ENCODE peak calls at places on chromosomes 7 and 10, in seven cellular contexts. One of them, this sample, is unnamed.
A peak's percentile ranks its signal among the peaks of the same experiment; 100 is the strongest.

GRCh38 chr10:57015187-57015586 is 654.1 kb upstream of the ZWINT start:
- DNase-seq in A549: no peak
- DNase-seq in breast epithelium: no peak
- DNase-seq in transverse colon: no peak
- DNase-seq in erythroblast: no peak
- DNase-seq in HCT116: no peak
- DNase-seq in GM12891: no peak
- DNase-seq in this sample: no peak

GRCh38 chr7:74266191-74266963 is 12.2 kb upstream of the RFC2 start:
- DNase-seq in A549: no peak
- DNase-seq in breast epithelium: no peak
- DNase-seq in transverse colon: no peak
- DNase-seq in erythroblast: no peak
- DNase-seq in HCT116: no peak
- DNase-seq in GM12891: no peak
- DNase-seq in this sample: no peak

GRCh38 chr7:5643280-5643679 is 138.2 kb downstream of the RNF216 start:
- DNase-seq in A549: no peak
- DNase-seq in breast epithelium: no peak
- DNase-seq in transverse colon: peak; percentile 47
- DNase-seq in erythroblast: peak; percentile 35
- DNase-seq in HCT116: no peak
- DNase-seq in GM12891: no peak
- DNase-seq in this sample: peak; percentile 44

GRCh38 chr7:38215115-38215514 is 37.1 kb downstream of the STARD3NL start:
- DNase-seq in A549: no peak
- DNase-seq in breast epithelium: no peak
- DNase-seq in transverse colon: no peak
- DNase-seq in erythroblast: no peak
- DNase-seq in HCT116: no peak
- DNase-seq in GM12891: no peak
- DNase-seq in this sample: no peak

GRCh38 chr10:50417906-50418697 is 166.8 kb upstream of the ASAH2 start:
- DNase-seq in A549: peak; percentile 86
- DNase-seq in breast epithelium: no peak
- DNase-seq in transverse colon: peak; percentile 63
- DNase-seq in erythroblast: peak; percentile 90
- DNase-seq in HCT116: peak; percentile 86
- DNase-seq in GM12891: peak; percentile 53
- DNase-seq in this sample: peak; percentile 94

GRCh38 chr7:68800316-68800715 is 798.0 kb upstream of the AUTS2 start:
- DNase-seq in A549: no peak
- DNase-seq in breast epithelium: no peak
- DNase-seq in transverse colon: no peak
- DNase-seq in erythroblast: no peak
- DNase-seq in HCT116: no peak
- DNase-seq in GM12891: no peak
- DNase-seq in this sample: no peak

GRCh38 chr7:128710391-128710930 is 28.7 kb upstream of the CALU start:
- DNase-seq in A549: no peak
- DNase-seq in breast epithelium: no peak
- DNase-seq in transverse colon: no peak
- DNase-seq in erythroblast: no peak
- DNase-seq in HCT116: no peak
- DNase-seq in GM12891: no peak
- DNase-seq in this sample: peak; percentile 71

GRCh38 chr10:4981722-4982471 is 18.7 kb downstream of the AKR1C1 start:
- DNase-seq in A549: no peak
- DNase-seq in breast epithelium: no peak
- DNase-seq in transverse colon: peak; percentile 51
- DNase-seq in erythroblast: peak; percentile 74
- DNase-seq in HCT116: peak; percentile 26
- DNase-seq in GM12891: no peak
- DNase-seq in this sample: no peak

GRCh38 chr7:142338633-142339501 is 81.0 kb upstream of the PRSS58 start:
- DNase-seq in A549: no peak
- DNase-seq in breast epithelium: no peak
- DNase-seq in transverse colon: no peak
- DNase-seq in erythroblast: no peak
- DNase-seq in HCT116: peak; percentile 48
- DNase-seq in GM12891: no peak
- DNase-seq in this sample: no peak

GRCh38 chr10:26486985-26487850 is 49.1 kb downstream of the APBB1IP start:
- DNase-seq in A549: peak; percentile 76
- DNase-seq in breast epithelium: no peak
- DNase-seq in transverse colon: peak; percentile 17
- DNase-seq in erythroblast: peak; percentile 43
- DNase-seq in HCT116: peak; percentile 55
- DNase-seq in GM12891: no peak
- DNase-seq in this sample: peak; percentile 48

GRCh38 chr10:8216893-8217292 is 162.4 kb downstream of the GATA3 start:
- DNase-seq in A549: no peak
- DNase-seq in breast epithelium: no peak
- DNase-seq in transverse colon: no peak
- DNase-seq in erythroblast: no peak
- DNase-seq in HCT116: no peak
- DNase-seq in GM12891: no peak
- DNase-seq in this sample: no peak

GRCh38 chr10:43396928-43397624 is 11.9 kb downstream of the HNRNPF start:
- DNase-seq in A549: peak; percentile 91
- DNase-seq in breast epithelium: peak; percentile 84
- DNase-seq in transverse colon: peak; percentile 95
- DNase-seq in erythroblast: peak; percentile 90
- DNase-seq in HCT116: peak; percentile 76
- DNase-seq in GM12891: peak; percentile 84
- DNase-seq in this sample: peak; percentile 97
- TF ChIP-seq POLR2A in A549: peak; percentile 19
- TF ChIP-seq POLR2A in breast epithelium: peak; percentile 28
- TF ChIP-seq POLR2A in transverse colon: peak; percentile 83
- TF ChIP-seq POLR2A in erythroblast: peak; percentile 79
- TF ChIP-seq POLR2A in HCT116: no peak
- TF ChIP-seq POLR2A in GM12891: peak; percentile 80
- TF ChIP-seq POLR2A in this sample: peak; percentile 16

GRCh38 chr10:79148452-79149344 is 79.9 kb downstream of the ZMIZ1 start:
- DNase-seq in A549: no peak
- DNase-seq in breast epithelium: no peak
- DNase-seq in transverse colon: peak; percentile 72
- DNase-seq in erythroblast: peak; percentile 82
- DNase-seq in HCT116: no peak
- DNase-seq in GM12891: no peak
- DNase-seq in this sample: peak; percentile 82
- TF ChIP-seq POLR2A in A549: no peak
- TF ChIP-seq POLR2A in breast epithelium: no peak
- TF ChIP-seq POLR2A in transverse colon: peak; percentile 14
- TF ChIP-seq POLR2A in erythroblast: peak; percentile 54
- TF ChIP-seq POLR2A in HCT116: no peak
- TF ChIP-seq POLR2A in GM12891: no peak
- TF ChIP-seq POLR2A in this sample: peak; percentile 66

DNA sequence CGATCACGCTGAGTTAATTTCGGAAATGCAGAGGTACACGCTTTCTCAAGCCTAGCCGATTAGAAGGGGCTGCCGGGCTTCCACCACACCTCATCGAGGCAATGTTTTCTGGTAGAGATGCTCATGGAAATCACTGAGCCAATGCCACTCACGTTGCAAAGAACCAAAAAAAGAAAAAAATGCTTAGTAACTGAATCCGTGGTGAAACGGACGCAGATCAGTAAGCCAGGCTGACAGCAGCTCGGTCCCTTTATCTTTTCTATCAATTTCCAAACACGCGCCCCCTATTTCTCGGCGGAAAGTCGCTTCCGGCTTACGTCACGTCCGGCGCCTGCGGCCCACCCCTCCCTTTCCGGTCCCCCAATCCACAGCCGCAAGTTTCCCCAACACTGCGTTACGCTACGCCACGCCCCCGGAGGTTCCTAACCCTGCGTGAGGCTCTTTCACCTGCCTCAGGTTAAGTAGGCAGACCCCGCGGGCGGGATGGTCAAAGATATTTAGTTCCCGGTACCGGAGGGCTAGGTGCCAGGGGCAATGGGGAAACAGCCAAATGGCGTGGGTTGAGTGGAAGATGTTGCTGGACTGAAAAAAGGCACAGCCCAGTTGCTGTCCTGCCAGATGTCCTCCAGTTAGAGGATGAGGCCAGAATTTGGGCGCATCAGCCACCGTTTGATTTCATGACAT is at the start of gene NSUN6:
- DNase-seq in A549: peak; percentile 71
- DNase-seq in breast epithelium: peak; percentile 87
- DNase-seq in transverse colon: peak; percentile 94
- DNase-seq in erythroblast: peak; percentile 97
- DNase-seq in HCT116: peak; percentile 75
- DNase-seq in GM12891: peak; percentile 49
- DNase-seq in this sample: peak; percentile 97
- TF ChIP-seq POLR2A in A549: peak; percentile 37
- TF ChIP-seq POLR2A in breast epithelium: peak; percentile 79
- TF ChIP-seq POLR2A in transverse colon: peak; percentile 77
- TF ChIP-seq POLR2A in erythroblast: peak; percentile 93
- TF ChIP-seq POLR2A in HCT116: no peak
- TF ChIP-seq POLR2A in GM12891: peak; percentile 91
- TF ChIP-seq POLR2A in this sample: peak; percentile 79

GRCh38 chr7:10468908-10469307 is 504.8 kb upstream of the PHF14 start:
- DNase-seq in A549: no peak
- DNase-seq in breast epithelium: no peak
- DNase-seq in transverse colon: no peak
- DNase-seq in erythroblast: no peak
- DNase-seq in HCT116: no peak
- DNase-seq in GM12891: no peak
- DNase-seq in this sample: no peak
- TF ChIP-seq POLR2A in A549: no peak
- TF ChIP-seq POLR2A in breast epithelium: no peak
- TF ChIP-seq POLR2A in transverse colon: no peak
- TF ChIP-seq POLR2A in erythroblast: no peak
- TF ChIP-seq POLR2A in HCT116: no peak
- TF ChIP-seq POLR2A in GM12891: no peak
- TF ChIP-seq POLR2A in this sample: no peak

DNA sequence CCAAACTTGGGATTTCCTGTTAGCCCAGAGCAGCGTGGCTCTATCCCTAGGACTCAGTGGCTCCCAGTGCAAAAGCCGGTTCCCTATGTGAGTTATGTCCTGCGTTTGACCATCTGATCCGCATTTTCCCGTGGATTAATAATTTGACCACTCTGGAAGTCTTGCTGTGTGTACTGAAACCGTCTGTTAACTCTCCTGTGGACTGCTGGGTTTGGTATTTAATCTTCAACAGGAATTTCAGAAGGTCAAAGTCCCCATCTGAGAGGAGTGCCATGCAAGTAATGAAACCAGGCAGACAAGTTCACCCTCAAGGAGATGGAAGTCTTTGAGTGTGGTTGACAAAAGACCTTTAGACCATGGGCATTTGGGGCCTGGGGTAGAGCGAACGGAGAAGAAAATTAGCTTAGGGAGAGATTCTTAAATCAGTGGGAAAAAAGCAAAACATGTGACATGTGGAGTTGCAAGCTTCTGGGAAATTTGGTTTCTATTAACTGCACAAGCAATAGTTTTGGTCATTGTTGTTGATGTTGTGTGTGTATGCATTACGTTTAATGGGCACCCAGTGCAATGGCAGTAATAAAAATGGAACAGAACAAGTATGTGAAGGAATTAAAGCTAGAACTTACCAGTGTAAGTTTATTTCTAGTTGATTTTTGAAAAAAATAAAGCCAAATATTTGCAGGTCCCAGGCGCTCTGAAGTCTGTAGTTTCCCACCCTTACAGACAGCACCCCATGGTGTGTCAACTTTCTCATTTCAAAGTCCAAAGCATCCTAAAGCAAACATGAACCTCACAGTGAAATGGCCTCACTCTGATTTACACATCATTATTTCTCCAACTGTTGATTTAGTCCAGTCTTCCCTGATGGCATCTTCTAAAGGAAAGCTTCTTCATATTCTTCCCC is 38.3 kb downstream of the LYZL1 start:
- DNase-seq in A549: no peak
- DNase-seq in breast epithelium: no peak
- DNase-seq in transverse colon: no peak
- DNase-seq in erythroblast: no peak
- DNase-seq in HCT116: no peak
- DNase-seq in GM12891: no peak
- DNase-seq in this sample: no peak
- TF ChIP-seq POLR2A in A549: no peak
- TF ChIP-seq POLR2A in breast epithelium: no peak
- TF ChIP-seq POLR2A in transverse colon: no peak
- TF ChIP-seq POLR2A in erythroblast: no peak
- TF ChIP-seq POLR2A in HCT116: no peak
- TF ChIP-seq POLR2A in GM12891: no peak
- TF ChIP-seq POLR2A in this sample: no peak

DNA sequence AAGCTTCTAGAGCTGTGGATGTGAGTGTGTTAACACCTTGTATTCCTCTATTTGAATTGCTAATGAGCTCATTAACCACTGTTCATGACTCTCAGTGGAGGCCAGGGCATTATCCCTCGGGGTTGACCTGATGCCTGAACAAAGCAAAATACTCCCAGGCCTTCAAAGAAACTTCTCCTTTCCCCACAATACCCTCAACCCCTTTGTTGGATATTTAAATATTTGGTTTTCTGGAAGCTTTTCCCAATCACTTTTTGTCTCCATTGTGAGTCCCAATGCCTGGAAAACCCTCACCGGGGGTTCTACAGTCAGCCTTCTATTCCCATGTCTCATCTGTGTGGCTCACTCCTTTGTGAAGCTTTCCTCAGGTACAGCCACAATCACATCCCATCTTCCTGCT is 780.1 kb downstream of the PHTF2 start:
- DNase-seq in A549: no peak
- DNase-seq in breast epithelium: no peak
- DNase-seq in transverse colon: no peak
- DNase-seq in erythroblast: no peak
- DNase-seq in HCT116: no peak
- DNase-seq in GM12891: no peak
- DNase-seq in this sample: no peak
- TF ChIP-seq POLR2A in A549: no peak
- TF ChIP-seq POLR2A in breast epithelium: no peak
- TF ChIP-seq POLR2A in transverse colon: no peak
- TF ChIP-seq POLR2A in erythroblast: no peak
- TF ChIP-seq POLR2A in HCT116: no peak
- TF ChIP-seq POLR2A in GM12891: no peak
- TF ChIP-seq POLR2A in this sample: no peak

DNA sequence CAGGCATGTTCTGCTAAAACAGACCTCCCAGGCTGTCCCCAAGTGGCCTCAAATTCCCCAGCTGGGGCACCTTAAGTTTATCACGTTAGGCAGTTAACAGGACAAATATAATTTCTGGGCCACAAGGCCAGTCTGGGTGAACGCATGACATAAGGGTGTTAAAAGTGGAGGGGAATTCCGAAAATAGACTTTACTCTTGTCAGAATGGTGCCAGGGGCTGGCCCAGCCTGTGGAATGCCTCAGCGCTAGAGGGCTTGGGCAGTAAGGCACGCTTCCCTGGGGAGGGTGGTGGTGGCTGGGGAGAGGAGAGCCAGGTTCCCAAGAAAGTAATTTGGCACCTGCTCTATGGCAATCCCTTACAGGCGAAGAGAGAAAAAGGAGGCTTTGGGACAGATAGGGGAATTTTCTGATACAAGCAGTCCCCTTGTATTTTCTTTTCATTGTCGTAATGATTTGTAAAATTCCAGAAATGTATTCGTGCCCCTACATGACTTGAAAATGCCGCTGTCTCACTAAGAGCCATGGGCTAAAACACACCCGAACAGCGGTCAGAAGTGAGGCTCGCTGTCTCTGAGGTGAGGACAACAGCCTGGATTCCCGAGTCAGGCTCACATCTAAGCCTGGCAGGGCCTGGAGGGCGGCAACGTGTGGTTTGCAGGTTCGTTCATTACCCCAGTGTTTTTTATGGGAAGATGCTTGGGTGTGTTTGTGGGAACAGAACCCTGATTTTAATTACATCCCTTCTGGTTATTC is 463.2 kb upstream of the GALNT17 start:
- DNase-seq in A549: no peak
- DNase-seq in breast epithelium: peak; percentile 76
- DNase-seq in transverse colon: no peak
- DNase-seq in erythroblast: no peak
- DNase-seq in HCT116: no peak
- DNase-seq in GM12891: no peak
- DNase-seq in this sample: no peak
- TF ChIP-seq POLR2A in A549: no peak
- TF ChIP-seq POLR2A in breast epithelium: no peak
- TF ChIP-seq POLR2A in transverse colon: no peak
- TF ChIP-seq POLR2A in erythroblast: no peak
- TF ChIP-seq POLR2A in HCT116: no peak
- TF ChIP-seq POLR2A in GM12891: no peak
- TF ChIP-seq POLR2A in this sample: no peak